ENCODE peak calls at places on chromosomes 7 and 10, in four cellular contexts. Z is IMR-90, I is H1, D is mesenchymal stem cell. N is an unnamed sample.

GRCh38 chr10:24310104-24310503 is 101.2 kb downstream of the KIAA1217 start:
- DNase-seq in D (no peak), I (no peak), Z (no peak), N (no peak)

GRCh38 chr7:44221231-44221791 is 20.5 kb downstream of the YKT6 start:
- DNase-seq in I (no peak), Z (no peak), D (no peak), N (no peak)

GRCh38 chr7:43232376-43232775 is 119.9 kb downstream of the HECW1 start:
- DNase-seq in D (no peak), I (no peak), Z (no peak), N (no peak)

GRCh38 chr7:71191766-71192165 is 59.8 kb downstream of the GALNT17 start:
- DNase-seq in Z (no peak), I (no peak), D (no peak), N (no peak)

GRCh38 chr10:127881262-127881661 is 11.5 kb downstream of the CLRN3 start:
- DNase-seq in I (peak; percentile 26), Z (no peak), D (no peak), N (no peak)

GRCh38 chr10:91105269-91105668 is 115.2 kb upstream of the PCGF5 start:
- DNase-seq in I (no peak), Z (no peak), D (no peak), N (no peak)

GRCh38 chr7:117682681-117683385 is 190.4 kb downstream of the CTTNBP2 start:
- DNase-seq in Z (peak; percentile 19), I (no peak), D (peak; percentile 75), N (no peak)

GRCh38 chr7:288671-289101 is 1.3 kb upstream of the FOXL3 start:
- DNase-seq in Z (no peak), I (no peak), D (no peak), N (no peak)

GRCh38 chr7:134873253-134873652 is 93.8 kb downstream of the CALD1 start:
- DNase-seq in I (no peak), Z (peak; percentile 47), D (peak; percentile 80), N (no peak)

GRCh38 chr7:143388491-143389101 is 7.5 kb downstream of the ZYX start:
- DNase-seq in D (no peak), Z (no peak), I (peak; percentile 60), N (no peak)
- H3K36me3 ChIP-seq in D (peaks cover 83% of the 10 kb centered on the region), Z (peaks cover 89% of the 10 kb centered on the region), I (peaks cover 55% of the 10 kb centered on the region), N (peaks cover 87% of the 10 kb centered on the region)

GRCh38 chr10:116521424-116522305 is 24.1 kb upstream of the PNLIP start:
- DNase-seq in I (no peak), D (peak; percentile 52), Z (peak; percentile 52), N (peak; percentile 33)

GRCh38 chr10:116524736-116525135 is 21.0 kb upstream of the PNLIP start:
- DNase-seq in I (no peak), D (no peak), Z (no peak), N (no peak)

GRCh38 chr10:116522803-116523381 is 22.8 kb upstream of the PNLIP start:
- DNase-seq in Z (no peak), D (no peak), I (no peak), N (no peak)

DNA sequence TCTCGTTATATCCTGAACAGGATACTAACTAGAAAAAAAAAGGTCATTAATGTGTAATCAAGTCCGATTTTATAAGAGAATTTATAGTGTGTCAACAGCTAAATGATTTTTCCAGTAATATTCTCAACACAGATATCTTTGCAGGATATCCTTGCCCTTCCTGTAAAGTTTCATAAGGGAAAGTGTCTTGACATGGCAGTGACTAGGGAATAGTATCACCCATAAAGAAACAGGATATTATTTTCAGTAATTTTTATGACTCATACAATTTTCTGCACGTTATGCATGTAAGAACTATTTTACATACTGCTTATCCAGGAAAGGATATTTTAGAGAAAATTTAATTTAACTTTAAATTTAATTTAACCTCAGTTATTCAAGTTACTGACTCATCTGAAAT is 19.5 kb upstream of the PNLIP start:
- DNase-seq in Z (no peak), I (no peak), D (no peak), N (no peak)
- H2BK15ac ChIP-seq in Z (no peak overlapping the region), I (no peak overlapping the region), D (no peak overlapping the region), N (no peak overlapping the region)

GRCh38 chr7:83159731-83160130 is 3.0 kb downstream of the PCLO start:
- DNase-seq in I (no peak), D (no peak), Z (no peak), N (no peak)

GRCh38 chr7:83155996-83156395 is 6.7 kb downstream of the PCLO start:
- DNase-seq in D (no peak), Z (no peak), I (no peak), N (no peak)

GRCh38 chr7:83161851-83162401 is 758 bp downstream of the PCLO start:
- DNase-seq in D (no peak), Z (no peak), I (no peak), N (no peak)

GRCh38 chr7:83162402-83163256 is at the start of gene PCLO:
- DNase-seq in D (peak; percentile 60), I (peak; percentile 93), Z (peak; percentile 3), N (peak; percentile 91)

DNA sequence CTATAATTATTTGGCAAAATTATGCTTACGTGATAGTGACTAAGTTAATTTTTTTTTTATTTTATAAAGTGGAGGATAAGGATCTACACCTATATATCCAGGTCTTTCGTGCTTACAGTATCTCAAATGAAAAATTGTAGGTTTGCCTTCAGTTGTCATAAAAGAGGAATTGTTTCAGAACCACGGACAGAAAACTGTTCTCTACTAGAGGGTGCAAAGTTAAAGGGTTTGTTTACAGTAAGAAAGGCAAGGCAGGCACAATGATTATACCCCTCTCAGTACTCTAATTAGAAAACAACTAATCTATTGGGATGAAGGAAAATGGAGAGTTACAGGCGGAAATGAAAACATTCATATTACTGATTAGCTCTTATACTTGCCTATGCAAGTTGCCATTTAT is 1.5 kb downstream of the PCLO start:
- DNase-seq in D (peak; percentile 3), Z (no peak), I (no peak), N (no peak)
- H2AFZ ChIP-seq in D (no peak overlapping the region), Z (no peak overlapping the region), I (no peak overlapping the region), N (no peak overlapping the region)

GRCh38 chr10:1116051-1116450 is 59.9 kb downstream of the WDR37 start:
- DNase-seq in I (no peak), D (no peak), Z (no peak), N (no peak)

GRCh38 chr10:1116696-1117254 is 60.6 kb downstream of the WDR37 start:
- DNase-seq in Z (no peak), D (no peak), I (no peak), N (no peak)

GRCh38 chr10:1115262-1115955 is 59.2 kb downstream of the WDR37 start:
- DNase-seq in I (no peak), D (no peak), Z (no peak), N (no peak)

GRCh38 chr10:1117651-1118050 is 61.5 kb downstream of the WDR37 start:
- DNase-seq in Z (no peak), I (no peak), D (no peak), N (no peak)

DNA sequence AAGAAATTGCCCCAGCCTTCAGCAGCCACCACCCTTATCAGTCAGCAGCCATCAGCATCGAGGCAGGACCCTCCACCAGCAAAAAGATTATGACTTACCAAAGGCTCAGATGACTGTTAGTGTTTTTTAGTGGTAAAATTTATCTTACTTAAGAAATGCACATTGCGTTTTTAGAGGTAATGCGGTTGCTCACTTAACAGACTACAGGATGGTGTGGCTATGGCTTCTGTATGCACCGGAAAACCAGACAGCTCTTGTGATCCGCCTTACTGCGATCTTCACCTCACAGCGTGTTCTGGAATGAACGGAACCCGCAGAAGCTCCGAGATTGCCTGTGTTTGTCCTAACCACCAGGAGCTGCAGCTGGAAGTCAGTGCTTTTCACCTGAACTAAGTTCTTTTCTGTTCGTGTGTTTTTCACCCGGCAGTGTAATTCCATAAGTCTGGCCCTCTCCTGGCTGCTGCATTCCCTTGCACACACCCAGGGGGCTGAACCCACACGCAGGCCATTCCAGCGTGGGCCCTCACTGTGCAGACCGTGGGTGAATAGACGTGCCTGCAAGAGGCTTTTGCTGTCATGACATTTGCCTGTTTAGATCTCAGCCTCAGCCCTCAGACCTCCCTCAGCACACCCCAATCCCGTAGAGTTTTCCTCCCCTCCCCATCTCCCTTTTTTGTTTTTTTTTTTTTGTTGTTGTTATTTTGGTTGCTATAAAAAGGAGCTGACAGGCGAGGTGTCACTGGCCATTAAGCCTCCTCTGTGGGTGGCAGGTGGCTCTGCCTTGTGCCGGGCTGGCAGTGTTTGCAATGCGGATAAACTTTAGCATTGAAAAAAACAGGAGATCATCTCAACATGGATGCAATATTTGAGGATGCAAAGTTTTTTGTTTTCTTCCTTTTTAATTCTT is 58.4 kb downstream of the WDR37 start:
- DNase-seq in I (no peak), Z (no peak), D (no peak), N (no peak)
- H3K36me3 ChIP-seq in I (peaks cover 4% of the 10 kb centered on the region), Z (peaks cover 39% of the 10 kb centered on the region), D (peaks cover 58% of the 10 kb centered on the region), N (peaks cover 85% of the 10 kb centered on the region)

GRCh38 chr7:102019461-102019860 is 202.0 kb downstream of the CUX1 start:
- DNase-seq in D (no peak), I (no peak), Z (no peak), N (no peak)

GRCh38 chr7:102012941-102013461 is 195.6 kb downstream of the CUX1 start:
- DNase-seq in D (no peak), I (no peak), Z (peak; percentile 84), N (no peak)

GRCh38 chr7:102024005-102024768 is 206.8 kb downstream of the CUX1 start:
- DNase-seq in Z (peak; percentile 11), I (no peak), D (no peak), N (no peak)

GRCh38 chr7:102021841-102022618 is 204.6 kb downstream of the CUX1 start:
- DNase-seq in Z (no peak), D (no peak), I (no peak), N (no peak)

DNA sequence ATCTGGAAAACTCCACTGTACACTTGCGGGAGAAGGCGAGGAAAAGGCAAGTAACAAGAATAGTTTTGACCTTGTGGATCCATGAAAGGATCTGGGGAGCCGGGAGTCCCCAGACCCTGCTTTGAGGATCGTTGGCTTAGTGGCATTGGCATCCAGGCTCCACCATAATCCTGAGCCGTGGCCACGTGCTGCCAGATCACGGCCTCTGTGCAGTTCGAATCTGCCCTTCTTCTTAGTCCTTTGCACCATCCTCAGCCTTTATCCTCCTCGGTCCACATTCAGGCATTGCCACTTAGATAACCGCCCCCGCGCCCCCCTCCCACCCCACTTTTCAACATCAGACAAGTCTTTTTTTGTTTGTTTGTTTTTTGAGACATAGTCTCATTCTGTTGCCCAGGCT is 201.4 kb downstream of the CUX1 start:
- DNase-seq in I (no peak), Z (no peak), D (no peak), N (no peak)
- H2BK15ac ChIP-seq in I (no peak overlapping the region), Z (no peak overlapping the region), D (no peak overlapping the region), N (no peak overlapping the region)

GRCh38 chr7:18553585-18554055 is 58.1 kb downstream of the HDAC9 start:
- DNase-seq in Z (no peak), D (no peak), I (no peak), N (no peak)

GRCh38 chr7:18552943-18553584 is 57.5 kb downstream of the HDAC9 start:
- DNase-seq in Z (no peak), D (no peak), I (no peak), N (no peak)

GRCh38 chr7:18555120-18555519 is 59.6 kb downstream of the HDAC9 start:
- DNase-seq in I (no peak), Z (peak; percentile 17), D (no peak), N (no peak)

GRCh38 chr7:18550574-18550973 is 55.0 kb downstream of the HDAC9 start:
- DNase-seq in D (no peak), I (no peak), Z (no peak), N (no peak)

GRCh38 chr7:18552311-18552916 is 56.9 kb downstream of the HDAC9 start:
- DNase-seq in Z (peak; percentile 38), I (no peak), D (no peak), N (no peak)
- H2AFZ ChIP-seq in Z (no peak overlapping the region), I (no peak overlapping the region), D (no peak overlapping the region), N (no peak overlapping the region)